ENCODE peak calls at places on chromosomes 7 and 10, in ten cellular contexts. One of them, this sample, is unnamed.

GRCh38 chr7:31373337-31374289 is 33.1 kb upstream of the NEUROD6 start:
- DNase-seq in ascending aorta: no peak
- DNase-seq in A549: peak; percentile 76
- DNase-seq in uterus: no peak
- DNase-seq in CD4-positive, alpha-beta T cell: no peak
- DNase-seq in tibial nerve: peak; percentile 42
- DNase-seq in colonic mucosa: peak; percentile 58
- DNase-seq in testis: peak; percentile 64
- DNase-seq in endodermal cell: peak; percentile 93
- DNase-seq in PC-3: peak; percentile 76
- DNase-seq in this sample: peak; percentile 61

GRCh38 chr10:99654390-99654789 is 4.9 kb upstream of the ENTPD7 start:
- DNase-seq in ascending aorta: no peak
- DNase-seq in A549: no peak
- DNase-seq in uterus: no peak
- DNase-seq in CD4-positive, alpha-beta T cell: no peak
- DNase-seq in tibial nerve: no peak
- DNase-seq in colonic mucosa: no peak
- DNase-seq in testis: no peak
- DNase-seq in endodermal cell: no peak
- DNase-seq in PC-3: no peak
- DNase-seq in this sample: no peak

GRCh38 chr7:72430531-72430930 is 18.4 kb upstream of the CALN1 start:
- DNase-seq in ascending aorta: no peak
- DNase-seq in A549: no peak
- DNase-seq in uterus: no peak
- DNase-seq in CD4-positive, alpha-beta T cell: no peak
- DNase-seq in tibial nerve: no peak
- DNase-seq in colonic mucosa: no peak
- DNase-seq in testis: peak; percentile 47
- DNase-seq in endodermal cell: peak; percentile 79
- DNase-seq in PC-3: no peak
- DNase-seq in this sample: no peak

GRCh38 chr7:96224682-96225081 is 97.2 kb downstream of the SLC25A13 start:
- DNase-seq in ascending aorta: no peak
- DNase-seq in A549: no peak
- DNase-seq in uterus: no peak
- DNase-seq in CD4-positive, alpha-beta T cell: no peak
- DNase-seq in tibial nerve: no peak
- DNase-seq in colonic mucosa: no peak
- DNase-seq in testis: no peak
- DNase-seq in endodermal cell: peak; percentile 73
- DNase-seq in PC-3: peak; percentile 15
- DNase-seq in this sample: no peak

GRCh38 chr10:7444576-7445226 is 33.9 kb upstream of the SFMBT2 start:
- DNase-seq in ascending aorta: no peak
- DNase-seq in A549: no peak
- DNase-seq in uterus: no peak
- DNase-seq in CD4-positive, alpha-beta T cell: no peak
- DNase-seq in tibial nerve: no peak
- DNase-seq in colonic mucosa: no peak
- DNase-seq in testis: peak; percentile 36
- DNase-seq in endodermal cell: no peak
- DNase-seq in PC-3: no peak
- DNase-seq in this sample: no peak

GRCh38 chr7:40057292-40057691 is 77.1 kb downstream of the MPLKIP start:
- DNase-seq in ascending aorta: no peak
- DNase-seq in A549: no peak
- DNase-seq in uterus: no peak
- DNase-seq in CD4-positive, alpha-beta T cell: no peak
- DNase-seq in tibial nerve: no peak
- DNase-seq in colonic mucosa: peak; percentile 70
- DNase-seq in testis: peak; percentile 30
- DNase-seq in endodermal cell: no peak
- DNase-seq in PC-3: no peak
- DNase-seq in this sample: no peak

GRCh38 chr7:75987805-75988630 is 6.4 kb downstream of the TMEM120A start:
- DNase-seq in ascending aorta: no peak
- DNase-seq in A549: no peak
- DNase-seq in uterus: peak; percentile 14
- DNase-seq in CD4-positive, alpha-beta T cell: no peak
- DNase-seq in tibial nerve: no peak
- DNase-seq in colonic mucosa: no peak
- DNase-seq in testis: no peak
- DNase-seq in endodermal cell: no peak
- DNase-seq in PC-3: no peak
- DNase-seq in this sample: no peak

GRCh38 chr10:51000164-51000563 is 74.1 kb upstream of the PRKG1 start:
- DNase-seq in ascending aorta: no peak
- DNase-seq in A549: no peak
- DNase-seq in uterus: no peak
- DNase-seq in CD4-positive, alpha-beta T cell: no peak
- DNase-seq in tibial nerve: no peak
- DNase-seq in colonic mucosa: no peak
- DNase-seq in testis: no peak
- DNase-seq in endodermal cell: no peak
- DNase-seq in PC-3: peak; percentile 42
- DNase-seq in this sample: no peak

GRCh38 chr7:113267271-113267670 is 148.9 kb upstream of the SMIM30 start:
- DNase-seq in ascending aorta: no peak
- DNase-seq in A549: no peak
- DNase-seq in uterus: no peak
- DNase-seq in CD4-positive, alpha-beta T cell: no peak
- DNase-seq in tibial nerve: no peak
- DNase-seq in colonic mucosa: no peak
- DNase-seq in testis: no peak
- DNase-seq in endodermal cell: no peak
- DNase-seq in PC-3: peak; percentile 12
- DNase-seq in this sample: no peak

GRCh38 chr7:111018960-111019835 is 71.7 kb upstream of the LRRN3 start:
- DNase-seq in ascending aorta: no peak
- DNase-seq in A549: no peak
- DNase-seq in uterus: no peak
- DNase-seq in CD4-positive, alpha-beta T cell: no peak
- DNase-seq in tibial nerve: no peak
- DNase-seq in colonic mucosa: no peak
- DNase-seq in testis: no peak
- DNase-seq in endodermal cell: peak; percentile 60
- DNase-seq in PC-3: peak; percentile 21
- DNase-seq in this sample: no peak

GRCh38 chr7:50307368-50308012 is 3.0 kb downstream of the IKZF1 start:
- DNase-seq in ascending aorta: no peak
- DNase-seq in A549: no peak
- DNase-seq in uterus: no peak
- DNase-seq in CD4-positive, alpha-beta T cell: peak; percentile 72
- DNase-seq in tibial nerve: no peak
- DNase-seq in colonic mucosa: no peak
- DNase-seq in testis: no peak
- DNase-seq in endodermal cell: no peak
- DNase-seq in PC-3: no peak
- DNase-seq in this sample: no peak

GRCh38 chr10:13684813-13685511 is 98.2 kb downstream of the PRPF18 start:
- DNase-seq in ascending aorta: no peak
- DNase-seq in A549: no peak
- DNase-seq in uterus: no peak
- DNase-seq in CD4-positive, alpha-beta T cell: no peak
- DNase-seq in tibial nerve: no peak
- DNase-seq in colonic mucosa: no peak
- DNase-seq in testis: no peak
- DNase-seq in endodermal cell: no peak
- DNase-seq in PC-3: no peak
- DNase-seq in this sample: no peak

DNA sequence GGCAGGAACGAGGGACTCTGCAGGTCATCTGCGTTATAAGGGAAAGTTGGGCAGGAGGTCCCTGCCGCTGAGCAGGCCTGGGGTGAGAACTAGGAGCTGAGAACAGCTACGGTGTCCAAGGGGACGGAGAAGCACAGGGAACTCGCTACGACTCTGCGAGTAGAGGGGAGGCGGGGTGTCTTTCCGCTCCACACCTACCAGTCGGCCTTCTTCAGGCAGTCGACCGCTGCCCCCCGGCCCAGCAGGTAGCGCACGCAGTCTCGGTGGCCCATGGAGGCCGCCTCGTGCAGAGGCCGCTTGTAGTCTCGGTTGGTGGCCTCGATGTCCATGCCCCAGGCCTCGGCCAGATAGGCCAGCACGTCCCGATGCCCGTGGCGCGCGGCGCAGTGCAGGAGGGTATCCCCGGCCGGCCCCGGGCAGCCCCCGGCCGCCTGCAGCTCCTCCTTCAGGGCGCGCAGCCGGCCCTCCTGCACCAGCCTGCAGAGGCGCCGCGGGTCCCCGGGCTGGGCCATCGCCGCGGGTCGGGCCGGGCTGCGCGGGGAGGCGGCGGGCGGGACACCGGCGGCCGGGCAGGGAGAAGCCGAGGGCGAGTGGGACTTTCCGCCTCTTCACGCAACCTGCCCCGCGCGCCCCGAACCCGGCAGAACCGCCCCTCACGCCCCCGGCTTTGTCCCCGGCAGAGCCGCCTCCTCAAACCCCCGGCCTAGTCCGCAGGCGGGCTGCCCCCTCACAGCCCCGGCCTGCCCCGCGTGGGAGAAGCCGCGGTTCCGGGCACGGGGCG is 660 bp downstream of the ANKRD16 start:
- DNase-seq in ascending aorta: no peak
- DNase-seq in A549: no peak
- DNase-seq in uterus: peak; percentile 40
- DNase-seq in CD4-positive, alpha-beta T cell: peak; percentile 3
- DNase-seq in tibial nerve: no peak
- DNase-seq in colonic mucosa: peak; percentile 37
- DNase-seq in testis: peak; percentile 33
- DNase-seq in endodermal cell: peak; percentile 87
- DNase-seq in PC-3: peak; percentile 3
- DNase-seq in this sample: peak; percentile 25
- TF ChIP-seq CTCF in ascending aorta: peak; percentile 10
- TF ChIP-seq CTCF in A549: no peak
- TF ChIP-seq CTCF in uterus: no peak
- TF ChIP-seq CTCF in CD4-positive, alpha-beta T cell: no peak
- TF ChIP-seq CTCF in tibial nerve: no peak
- TF ChIP-seq CTCF in colonic mucosa: no peak
- TF ChIP-seq CTCF in testis: no peak
- TF ChIP-seq CTCF in endodermal cell: peak; percentile 33
- TF ChIP-seq CTCF in PC-3: no peak
- TF ChIP-seq CTCF in this sample: peak; percentile 22

DNA sequence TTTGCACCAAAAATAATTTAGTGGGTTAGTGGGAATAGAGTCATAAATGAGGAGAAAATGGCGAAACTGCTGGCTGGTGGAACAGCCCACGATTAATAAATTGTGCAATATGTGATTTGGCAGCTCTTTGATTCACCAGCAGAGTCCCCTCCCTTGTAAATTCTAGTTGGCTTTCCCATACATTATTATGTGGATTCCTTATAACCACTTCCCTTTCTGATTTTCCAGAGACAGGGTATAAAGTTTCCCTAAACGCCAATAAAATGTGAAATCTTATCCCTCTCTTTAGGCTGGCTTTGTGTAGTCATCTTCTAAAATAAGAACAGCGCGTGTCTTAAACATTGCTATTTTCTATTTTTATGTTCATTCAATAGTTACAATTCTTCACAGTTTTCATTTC is 149.4 kb upstream of the FERD3L start:
- DNase-seq in ascending aorta: no peak
- DNase-seq in A549: no peak
- DNase-seq in uterus: no peak
- DNase-seq in CD4-positive, alpha-beta T cell: no peak
- DNase-seq in tibial nerve: no peak
- DNase-seq in colonic mucosa: no peak
- DNase-seq in testis: no peak
- DNase-seq in endodermal cell: no peak
- DNase-seq in PC-3: peak; percentile 87
- DNase-seq in this sample: no peak
- H3K27ac ChIP-seq in ascending aorta: no peak overlapping the region
- H3K27ac ChIP-seq in A549: no peak overlapping the region
- H3K27ac ChIP-seq in uterus: no peak overlapping the region
- H3K27ac ChIP-seq in CD4-positive, alpha-beta T cell: no peak overlapping the region
- H3K27ac ChIP-seq in tibial nerve: no peak overlapping the region
- H3K27ac ChIP-seq in colonic mucosa: no peak overlapping the region
- H3K27ac ChIP-seq in testis: no peak overlapping the region
- H3K27ac ChIP-seq in endodermal cell: no peak overlapping the region
- H3K27ac ChIP-seq in PC-3: peak overlapping the region; percentile 10
- H3K27ac ChIP-seq in this sample: no peak overlapping the region

GRCh38 chr7:94297397-94297838 is 97.3 kb upstream of the COL1A2 start:
- DNase-seq in ascending aorta: peak; percentile 53
- DNase-seq in A549: no peak
- DNase-seq in uterus: peak; percentile 88
- DNase-seq in CD4-positive, alpha-beta T cell: no peak
- DNase-seq in tibial nerve: peak; percentile 80
- DNase-seq in colonic mucosa: peak; percentile 28
- DNase-seq in testis: peak; percentile 59
- DNase-seq in endodermal cell: no peak
- DNase-seq in PC-3: peak; percentile 64
- DNase-seq in this sample: peak; percentile 38

GRCh38 chr7:94298943-94299342 is 95.8 kb upstream of the COL1A2 start:
- DNase-seq in ascending aorta: no peak
- DNase-seq in A549: no peak
- DNase-seq in uterus: no peak
- DNase-seq in CD4-positive, alpha-beta T cell: no peak
- DNase-seq in tibial nerve: peak; percentile 21
- DNase-seq in colonic mucosa: no peak
- DNase-seq in testis: no peak
- DNase-seq in endodermal cell: no peak
- DNase-seq in PC-3: no peak
- DNase-seq in this sample: no peak

GRCh38 chr7:94300176-94300835 is 94.4 kb upstream of the COL1A2 start:
- DNase-seq in ascending aorta: no peak
- DNase-seq in A549: peak; percentile 11
- DNase-seq in uterus: no peak
- DNase-seq in CD4-positive, alpha-beta T cell: no peak
- DNase-seq in tibial nerve: no peak
- DNase-seq in colonic mucosa: no peak
- DNase-seq in testis: peak; percentile 29
- DNase-seq in endodermal cell: no peak
- DNase-seq in PC-3: peak; percentile 63
- DNase-seq in this sample: no peak

GRCh38 chr7:94303736-94304135 is 91.0 kb upstream of the COL1A2 start:
- DNase-seq in ascending aorta: no peak
- DNase-seq in A549: no peak
- DNase-seq in uterus: peak; percentile 54
- DNase-seq in CD4-positive, alpha-beta T cell: no peak
- DNase-seq in tibial nerve: peak; percentile 31
- DNase-seq in colonic mucosa: peak; percentile 23
- DNase-seq in testis: peak; percentile 38
- DNase-seq in endodermal cell: no peak
- DNase-seq in PC-3: no peak
- DNase-seq in this sample: no peak

GRCh38 chr7:94301024-94301588 is 93.6 kb upstream of the COL1A2 start:
- DNase-seq in ascending aorta: peak; percentile 43
- DNase-seq in A549: peak; percentile 93
- DNase-seq in uterus: peak; percentile 80
- DNase-seq in CD4-positive, alpha-beta T cell: no peak
- DNase-seq in tibial nerve: peak; percentile 63
- DNase-seq in colonic mucosa: peak; percentile 51
- DNase-seq in testis: peak; percentile 78
- DNase-seq in endodermal cell: peak; percentile 90
- DNase-seq in PC-3: peak; percentile 91
- DNase-seq in this sample: peak; percentile 96
- TF ChIP-seq CTCF in ascending aorta: no peak
- TF ChIP-seq CTCF in A549: no peak
- TF ChIP-seq CTCF in uterus: no peak
- TF ChIP-seq CTCF in CD4-positive, alpha-beta T cell: no peak
- TF ChIP-seq CTCF in tibial nerve: no peak
- TF ChIP-seq CTCF in colonic mucosa: no peak
- TF ChIP-seq CTCF in testis: no peak
- TF ChIP-seq CTCF in endodermal cell: peak; percentile 56
- TF ChIP-seq CTCF in PC-3: no peak
- TF ChIP-seq CTCF in this sample: no peak

GRCh38 chr7:105353752-105354328 is 34.9 kb downstream of the SRPK2 start:
- DNase-seq in ascending aorta: no peak
- DNase-seq in A549: no peak
- DNase-seq in uterus: peak; percentile 34
- DNase-seq in CD4-positive, alpha-beta T cell: no peak
- DNase-seq in tibial nerve: peak; percentile 40
- DNase-seq in colonic mucosa: peak; percentile 39
- DNase-seq in testis: peak; percentile 79
- DNase-seq in endodermal cell: no peak
- DNase-seq in PC-3: no peak
- DNase-seq in this sample: no peak
- H3K27ac ChIP-seq in ascending aorta: peak overlapping the region; percentile 16
- H3K27ac ChIP-seq in A549: no peak overlapping the region
- H3K27ac ChIP-seq in uterus: peak overlapping the region; percentile 65
- H3K27ac ChIP-seq in CD4-positive, alpha-beta T cell: peak overlapping the region; percentile 16
- H3K27ac ChIP-seq in tibial nerve: peak overlapping the region; percentile 41
- H3K27ac ChIP-seq in colonic mucosa: no peak overlapping the region
- H3K27ac ChIP-seq in testis: peak overlapping the region; percentile 73
- H3K27ac ChIP-seq in endodermal cell: no peak overlapping the region
- H3K27ac ChIP-seq in PC-3: no peak overlapping the region
- H3K27ac ChIP-seq in this sample: peak overlapping the region; percentile 49

This sample was measured in RWPE1.